ENCODE peak calls at places on chromosome 9, in four cellular contexts. F is GM06990, E is thoracic aorta, G is stomach. T is an unnamed sample.

GRCh38 chr9:93209097-93209496 is 25.2 kb downstream of the WNK2 start:
- DNase-seq in F (no peak), E (no peak), G (no peak), T (no peak)

GRCh38 chr9:105632807-105633206 is 29.4 kb upstream of the TAL2 start:
- DNase-seq in F (no peak), E (no peak), G (no peak), T (no peak)

GRCh38 chr9:71990466-71990865 is 69.9 kb downstream of the C9orf57 start:
- DNase-seq in F (no peak), E (no peak), G (no peak), T (no peak)

GRCh38 chr9:2311920-2312319 is 296.8 kb downstream of the SMARCA2 start:
- DNase-seq in F (no peak), E (no peak), G (no peak), T (no peak)

GRCh38 chr9:7816021-7816420 is 16.4 kb upstream of the DMAC1 start:
- DNase-seq in F (no peak), E (no peak), G (no peak), T (no peak)

GRCh38 chr9:38023661-38024035 is 45.4 kb downstream of the SHB start:
- DNase-seq in F (no peak), E (no peak), G (no peak), T (no peak)

GRCh38 chr9:68473790-68474189 is 66.9 kb downstream of the TMEM252 start:
- DNase-seq in F (no peak), E (no peak), G (no peak), T (no peak)

GRCh38 chr9:87238545-87238944 is 259.1 kb upstream of the DAPK1 start:
- DNase-seq in F (no peak), E (no peak), G (no peak), T (no peak)

GRCh38 chr9:74117731-74118130 is 379.4 kb upstream of the RORB start:
- DNase-seq in F (no peak), E (no peak), G (no peak), T (no peak)

GRCh38 chr9:14127656-14128055 is 186.3 kb downstream of the NFIB start:
- DNase-seq in F (no peak), E (no peak), G (no peak), T (no peak)

GRCh38 chr9:121646992-121647391 is 4.4 kb upstream of the DAB2IP start:
- DNase-seq in F (no peak), E (no peak), G (no peak), T (no peak)

GRCh38 chr9:130682490-130683121 is 11.0 kb upstream of the EXOSC2 start:
- DNase-seq in F (no peak), E (peak), G (peak), T (peak)

GRCh38 chr9:101212661-101213060 is 172.1 kb downstream of the BAAT start:
- DNase-seq in F (no peak), E (no peak), G (no peak), T (no peak)

GRCh38 chr9:83334320-83334719 is 203.9 kb downstream of the FRMD3 start:
- DNase-seq in F (no peak), E (peak), G (peak), T (peak)

GRCh38 chr9:126169736-126170135 is 156.9 kb upstream of the MVB12B start:
- DNase-seq in F (no peak), E (no peak), G (peak), T (no peak)

GRCh38 chr9:78713746-78714405 is 417.0 kb downstream of the PSAT1 start:
- DNase-seq in F (no peak), E (no peak), G (no peak), T (no peak)

GRCh38 chr9:127751269-127752054 is 16.4 kb upstream of the TOR2A start:
- DNase-seq in F (no peak), E (no peak), G (no peak), T (no peak)

GRCh38 chr9:77897292-77897691 is 134.3 kb downstream of the GNAQ start:
- DNase-seq in F (peak), E (no peak), G (no peak), T (no peak)

GRCh38 chr9:130661461-130662098 is 2.8 kb upstream of the PRDM12 start:
- DNase-seq in F (no peak), E (no peak), G (no peak), T (no peak)

GRCh38 chr9:27351438-27351837 is 54.5 kb upstream of the EQTN start:
- DNase-seq in F (no peak), E (no peak), G (no peak), T (no peak)

GRCh38 chr9:72772641-72773040 is 180.2 kb downstream of the ALDH1A1 start:
- DNase-seq in F (no peak), E (no peak), G (no peak), T (no peak)

GRCh38 chr9:111934747-111935146 is 38.1 kb downstream of the UGCG start:
- DNase-seq in F (no peak), E (no peak), G (no peak), T (no peak)

GRCh38 chr9:18549772-18550171 is 75.8 kb downstream of the ADAMTSL1 start:
- DNase-seq in F (no peak), E (no peak), G (no peak), T (no peak)

GRCh38 chr9:35267716-35268115 is 105.9 kb downstream of the UNC13B start:
- DNase-seq in F (no peak), E (no peak), G (no peak), T (no peak)

GRCh38 chr9:26175264-26175663 is 497.0 kb upstream of the TUSC1 start:
- DNase-seq in F (no peak), E (no peak), G (no peak), T (no peak)

GRCh38 chr9:134173127-134174072 is 9.0 kb upstream of the RNU6ATAC start:
- DNase-seq in F (no peak), E (no peak), G (no peak), T (no peak)

GRCh38 chr9:130629443-130630090 is 34.8 kb upstream of the PRDM12 start:
- DNase-seq in F (no peak), E (no peak), G (no peak), T (no peak)

GRCh38 chr9:70259512-70259802 is 679 bp downstream of the SMC5 start:
- DNase-seq in F (no peak), E (no peak), G (no peak), T (no peak)

GRCh38 chr9:96382175-96382574 is 1.3 kb downstream of the SLC35D2 start:
- DNase-seq in F (no peak), E (no peak), G (no peak), T (no peak)

GRCh38 chr9:123511326-123511974 is 155.5 kb downstream of the CRB2 start:
- DNase-seq in F (no peak), E (no peak), G (no peak), T (no peak)

GRCh38 chr9:108474356-108474755 is 381.4 kb downstream of the ACTL7B start:
- DNase-seq in F (no peak), E (no peak), G (no peak), T (no peak)

GRCh38 chr9:135253305-135254004 is 166.0 kb downstream of the OLFM1 start:
- DNase-seq in F (no peak), E (no peak), G (no peak), T (no peak)

GRCh38 chr9:88775966-88776365 is 215.3 kb upstream of the S1PR3 start:
- DNase-seq in F (no peak), E (no peak), G (no peak), T (no peak)

GRCh38 chr9:135187365-135187764 is 99.9 kb downstream of the OLFM1 start:
- DNase-seq in F (no peak), E (no peak), G (no peak), T (no peak)

GRCh38 chr9:110255417-110256141 is 728 bp downstream of the TXN start:
- DNase-seq in F (peak), E (peak), G (peak), T (peak)

GRCh38 chr9:94031380-94031779 is 52.9 kb upstream of the PTPDC1 start:
- DNase-seq in F (no peak), E (no peak), G (no peak), T (no peak)

GRCh38 chr9:1001838-1002237 is 25.4 kb downstream of the DMRT3 start:
- DNase-seq in F (no peak), E (no peak), G (no peak), T (no peak)

GRCh38 chr9:91786132-91786896 is 163.7 kb downstream of the ROR2 start:
- DNase-seq in F (no peak), E (no peak), G (no peak), T (peak)

GRCh38 chr9:69168709-69169217 is 5.3 kb upstream of the TJP2 start:
- DNase-seq in F (peak), E (no peak), G (no peak), T (no peak)

GRCh38 chr9:79221084-79221483 is 350.7 kb upstream of the TLE4 start:
- DNase-seq in F (no peak), E (no peak), G (no peak), T (no peak)

GRCh38 chr9:124764774-124765438 is 6.2 kb downstream of the NR6A1 start:
- DNase-seq in F (no peak), E (no peak), G (no peak), T (no peak)
- TF ChIP-seq CTCF in F (peak), E (no peak), G (no peak), T (no peak)

DNA sequence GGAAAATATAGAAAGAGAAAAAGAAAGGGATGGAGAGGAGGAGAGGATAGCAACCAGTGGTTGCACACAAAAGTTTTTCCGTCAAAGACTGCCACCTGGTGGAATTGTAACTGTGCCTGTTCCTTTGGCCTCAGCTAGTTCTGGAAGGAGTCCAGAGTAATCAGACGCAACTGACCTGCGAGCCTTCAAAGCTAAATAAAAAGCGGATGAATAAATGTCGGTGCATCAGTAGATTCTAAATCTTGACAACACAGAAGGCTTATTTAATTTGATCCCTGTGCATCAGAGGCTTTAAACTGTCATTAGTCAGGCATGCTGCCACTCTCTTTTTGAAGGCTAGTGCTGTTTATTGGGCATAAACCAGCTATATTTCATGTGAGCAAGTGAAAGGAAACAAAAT is 132.9 kb upstream of the ACO1 start:
- DNase-seq in F (no peak), E (no peak), G (peak), T (no peak)
- TF ChIP-seq CTCF in F (peak), E (no peak), G (no peak), T (no peak)

GRCh38 chr9:99825158-99826046 is 3.7 kb downstream of the NR4A3 start:
- DNase-seq in F (no peak), E (no peak), G (no peak), T (no peak)

GRCh38 chr9:99822596-99823391 is 1.1 kb downstream of the NR4A3 start:
- DNase-seq in F (peak), E (no peak), G (peak), T (no peak)

GRCh38 chr9:99823392-99824377 is 2.0 kb downstream of the NR4A3 start:
- DNase-seq in F (peak), E (no peak), G (peak), T (peak)

GRCh38 chr9:99826579-99826978 is 4.9 kb downstream of the NR4A3 start:
- DNase-seq in F (no peak), E (no peak), G (no peak), T (no peak)

DNA sequence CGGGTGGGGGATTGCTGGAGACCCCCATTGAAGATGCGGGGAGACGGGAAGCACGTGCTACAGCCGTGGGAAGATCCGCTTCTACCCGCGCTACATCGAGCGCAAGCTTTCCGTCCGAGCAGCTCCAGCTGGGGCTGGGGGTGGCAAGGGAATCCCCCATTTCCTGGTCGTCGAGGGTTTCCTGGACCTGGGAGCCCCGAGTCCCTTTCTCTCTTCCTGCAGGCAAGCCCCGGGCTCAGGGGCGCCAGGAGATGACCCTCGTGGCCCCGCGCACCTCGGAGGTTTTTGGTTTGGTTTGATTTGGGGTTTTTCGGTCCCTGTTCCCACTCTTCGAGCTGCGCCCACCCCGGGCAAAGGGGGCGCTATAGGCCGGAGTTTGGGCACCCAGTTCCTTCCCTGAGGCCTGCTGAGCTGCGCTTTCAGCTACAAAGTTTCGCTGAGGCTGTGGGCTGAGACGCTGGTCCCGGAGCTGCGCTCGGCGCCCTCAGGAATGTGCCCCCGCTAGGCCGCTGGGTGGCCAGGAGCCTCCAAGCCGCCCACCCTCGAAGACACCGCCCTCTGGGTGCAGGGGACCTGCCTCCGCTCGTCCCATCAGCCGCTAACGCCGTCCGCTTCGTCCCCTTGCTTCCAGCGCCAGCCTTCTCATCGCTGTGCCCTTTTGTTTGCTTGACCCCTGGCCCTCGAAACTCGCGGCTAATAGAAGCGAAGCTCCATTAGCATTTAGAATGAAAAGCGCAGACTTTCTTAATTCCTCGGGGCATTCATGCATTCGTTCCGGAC is 2.9 kb downstream of the NR4A3 start:
- DNase-seq in F (peak), E (no peak), G (peak), T (no peak)
- TF ChIP-seq CTCF in F (peak), E (no peak), G (no peak), T (no peak)

GRCh38 chr9:9003184-9003583 is 1203.6 kb upstream of the DMAC1 start:
- DNase-seq in F (no peak), E (no peak), G (no peak), T (no peak)

DNA sequence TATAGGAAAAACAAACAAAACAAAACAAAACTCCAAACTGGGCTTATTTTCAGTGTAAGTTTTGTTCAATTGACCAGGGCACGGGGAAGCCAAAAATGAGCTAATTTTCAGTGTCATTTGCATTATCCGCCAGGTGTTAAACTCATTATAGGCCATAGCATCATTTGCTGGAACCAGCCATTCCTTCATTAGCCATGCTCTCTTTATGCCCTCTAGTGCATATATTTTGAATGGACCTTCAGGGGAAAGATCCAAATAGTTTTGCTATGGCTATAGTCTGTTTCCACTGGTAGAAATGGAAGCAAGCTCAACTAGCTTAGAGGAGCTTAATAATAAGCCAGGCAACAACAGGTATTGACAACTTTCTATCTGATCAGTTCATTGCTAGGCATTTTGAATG is 1205.3 kb upstream of the DMAC1 start:
- DNase-seq in F (no peak), E (no peak), G (no peak), T (no peak)
- TF ChIP-seq CTCF in F (no peak), E (no peak), G (no peak), T (no peak)

GRCh38 chr9:138023394-138024124 is 146.0 kb downstream of the CACNA1B start:
- DNase-seq in F (no peak), E (no peak), G (peak), T (no peak)

GRCh38 chr9:138021251-138022056 is 143.9 kb downstream of the CACNA1B start:
- DNase-seq in F (no peak), E (no peak), G (peak), T (no peak)

GRCh38 chr9:138020795-138021182 is 143.2 kb downstream of the CACNA1B start:
- DNase-seq in F (no peak), E (no peak), G (no peak), T (no peak)

GRCh38 chr9:138022756-138023393 is 145.3 kb downstream of the CACNA1B start:
- DNase-seq in F (no peak), E (no peak), G (peak), T (no peak)

DNA sequence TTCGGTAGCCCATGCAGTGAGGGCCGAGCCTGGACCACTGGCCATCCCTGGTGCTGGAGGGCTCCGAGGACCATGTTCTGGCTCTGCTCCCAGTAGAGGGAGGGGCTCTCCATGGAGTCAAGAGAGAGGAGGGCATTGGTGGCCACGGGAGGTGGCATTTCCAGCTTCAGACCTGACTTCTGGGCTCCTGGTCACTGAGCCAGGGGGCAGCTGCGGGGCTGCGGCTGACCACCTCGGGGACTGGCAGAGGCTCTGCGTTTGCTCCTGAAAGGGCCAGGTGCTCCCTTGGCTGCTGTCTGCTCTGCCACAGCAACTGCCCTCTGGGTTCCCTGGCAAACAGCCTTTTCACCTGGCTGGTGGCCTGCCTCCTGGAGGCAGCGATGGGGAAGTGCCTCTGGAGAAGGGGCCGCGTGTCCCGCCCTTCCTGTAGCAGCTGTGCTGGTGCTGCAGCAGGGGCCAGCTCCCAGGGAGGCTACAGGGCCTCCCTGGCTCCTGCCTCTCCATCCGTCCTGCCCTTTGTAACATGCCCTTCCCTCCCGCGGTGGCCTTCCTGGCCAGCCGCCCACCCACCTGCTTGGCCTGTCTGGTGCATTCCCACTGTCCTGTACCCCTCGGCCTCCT is 144.6 kb downstream of the CACNA1B start:
- DNase-seq in F (no peak), E (no peak), G (peak), T (no peak)
- TF ChIP-seq CTCF in F (peak), E (no peak), G (no peak), T (no peak)

GRCh38 chr9:99947395-99947794 is 40.9 kb downstream of the STX17 start:
- DNase-seq in F (no peak), E (no peak), G (no peak), T (no peak)
- TF ChIP-seq CTCF in F (no peak), E (no peak), G (no peak), T (no peak)

DNA sequence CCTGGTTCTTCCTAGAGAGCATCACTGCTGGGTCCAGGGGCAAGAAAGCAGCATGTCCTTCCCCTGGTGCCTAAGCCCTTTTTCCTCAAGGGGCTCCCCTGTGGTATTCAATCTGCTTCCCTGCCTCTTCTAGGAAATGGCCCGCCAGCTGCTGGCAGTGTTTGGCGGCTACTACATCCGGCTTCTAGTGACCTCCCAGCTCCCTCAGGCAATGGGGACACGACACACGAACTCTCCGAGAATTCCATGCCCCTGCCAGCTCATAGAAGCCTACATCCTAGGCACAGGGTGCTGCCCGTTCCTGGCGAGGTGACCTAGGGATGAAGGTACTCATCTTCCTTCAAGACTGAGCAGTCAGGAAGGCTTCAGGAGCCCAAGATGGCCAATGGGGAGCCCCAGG is 14.6 kb downstream of the TEX53 start:
- DNase-seq in F (no peak), E (no peak), G (no peak), T (no peak)
- TF ChIP-seq CTCF in F (no peak), E (no peak), G (no peak), T (no peak)